ENCODE peak calls at places on chromosomes 3 and 15, in ten cellular contexts. V is AG04450, H is ovary, M is MM.1S, R is lower lobe of right lung, J is AG09309, I is heart right ventricle, O is sigmoid colon, F is stomach, N is cardiac muscle cell. L is an unnamed sample.

GRCh38 chr3:186024210-186024609 is 84.7 kb downstream of the ETV5 start:
- DNase-seq in V (no peak), H (peak), M (no peak), R (no peak), J (no peak), I (peak), O (peak), F (no peak), N (peak), L (no peak)

GRCh38 chr3:126851934-126852333 is 131.0 kb upstream of the PLXNA1 start:
- DNase-seq in V (no peak), H (no peak), M (no peak), R (no peak), J (no peak), I (no peak), O (peak), F (no peak), N (no peak), L (peak)

GRCh38 chr3:128277378-128278049 is 124.2 kb downstream of the EEFSEC start:
- DNase-seq in V (no peak), H (no peak), M (no peak), R (no peak), J (no peak), I (no peak), O (peak), F (no peak), N (no peak), L (no peak)

GRCh38 chr3:186965141-186965879 is 35.0 kb downstream of the ST6GAL1 start:
- DNase-seq in V (no peak), H (no peak), M (no peak), R (no peak), J (no peak), I (no peak), O (no peak), F (no peak), N (peak), L (no peak)

GRCh38 chr3:38354588-38355344 is 8.2 kb downstream of the XYLB start:
- DNase-seq in V (no peak), H (no peak), M (no peak), R (no peak), J (no peak), I (no peak), O (no peak), F (peak), N (peak), L (peak)

GRCh38 chr3:194245975-194246561 is 105.1 kb downstream of the CPN2 start:
- DNase-seq in V (no peak), H (no peak), M (no peak), R (no peak), J (no peak), I (no peak), O (peak), F (peak), N (peak), L (no peak)

GRCh38 chr3:62109534-62109933 is 263.8 kb downstream of the FEZF2 start:
- DNase-seq in V (peak), H (no peak), M (no peak), R (no peak), J (peak), I (no peak), O (no peak), F (no peak), N (peak), L (no peak)

GRCh38 chr15:48427960-48428547 is 96.8 kb downstream of the DUT start:
- DNase-seq in V (peak), H (no peak), M (no peak), R (no peak), J (peak), I (no peak), O (no peak), F (no peak), N (peak), L (no peak)

GRCh38 chr3:159059395-159059794 is 257.5 kb downstream of the MFSD1 start:
- DNase-seq in V (no peak), H (no peak), M (no peak), R (no peak), J (no peak), I (no peak), O (no peak), F (no peak), N (no peak), L (no peak)

GRCh38 chr15:25742421-25743159 is 120.5 kb downstream of the ATP10A start:
- DNase-seq in V (no peak), H (no peak), M (no peak), R (no peak), J (no peak), I (no peak), O (peak), F (no peak), N (no peak), L (no peak)

GRCh38 chr15:80609512-80609946 is 85.6 kb upstream of the ABHD17C start:
- DNase-seq in V (no peak), H (no peak), M (no peak), R (no peak), J (no peak), I (no peak), O (no peak), F (no peak), N (peak), L (no peak)

GRCh38 chr3:17632401-17633100 is 109.9 kb downstream of the TBC1D5 start:
- DNase-seq in V (peak), H (no peak), M (peak), R (no peak), J (no peak), I (no peak), O (no peak), F (no peak), N (peak), L (no peak)

GRCh38 chr3:87333393-87333892 is 57.1 kb upstream of the POU1F1 start:
- DNase-seq in V (peak), H (no peak), M (no peak), R (no peak), J (peak), I (no peak), O (no peak), F (no peak), N (peak), L (no peak)

GRCh38 chr3:38690185-38690584 is 40.7 kb upstream of the SCN5A start:
- DNase-seq in V (no peak), H (no peak), M (no peak), R (no peak), J (no peak), I (no peak), O (no peak), F (no peak), N (no peak), L (no peak)

GRCh38 chr3:146496726-146497125 is 27.4 kb upstream of the PLSCR2 start:
- DNase-seq in V (no peak), H (no peak), M (no peak), R (no peak), J (no peak), I (no peak), O (no peak), F (no peak), N (no peak), L (no peak)

GRCh38 chr3:39811561-39811960 is 2.2 kb downstream of the MYRIP start:
- DNase-seq in V (no peak), H (no peak), M (no peak), R (no peak), J (no peak), I (no peak), O (no peak), F (no peak), N (no peak), L (no peak)

GRCh38 chr15:93042691-93043378 is 46.2 kb downstream of the RGMA start:
- DNase-seq in V (no peak), H (peak), M (no peak), R (peak), J (no peak), I (no peak), O (peak), F (no peak), N (no peak), L (no peak)

GRCh38 chr15:28994142-28994829 is 108.5 kb downstream of the APBA2 start:
- DNase-seq in V (no peak), H (no peak), M (no peak), R (no peak), J (no peak), I (no peak), O (no peak), F (no peak), N (no peak), L (no peak)

GRCh38 chr15:27449041-27449440 is 478.1 kb downstream of the GABRG3 start:
- DNase-seq in V (no peak), H (no peak), M (no peak), R (no peak), J (no peak), I (no peak), O (no peak), F (no peak), N (peak), L (no peak)

GRCh38 chr3:58333206-58334012 is 717 bp downstream of the PXK start:
- DNase-seq in V (no peak), H (peak), M (peak), R (peak), J (no peak), I (peak), O (peak), F (peak), N (peak), L (no peak)

GRCh38 chr15:80699981-80700380 is 4.9 kb downstream of the ABHD17C start:
- DNase-seq in V (no peak), H (no peak), M (no peak), R (no peak), J (no peak), I (no peak), O (no peak), F (no peak), N (no peak), L (no peak)

GRCh38 chr3:182999767-183000166 is 19.4 kb upstream of the DCUN1D1 start:
- DNase-seq in V (no peak), H (no peak), M (no peak), R (no peak), J (no peak), I (no peak), O (no peak), F (no peak), N (no peak), L (no peak)

GRCh38 chr3:177332955-177333354 is 135.7 kb upstream of the TBL1XR1 start:
- DNase-seq in V (no peak), H (no peak), M (no peak), R (no peak), J (no peak), I (no peak), O (no peak), F (no peak), N (no peak), L (no peak)

GRCh38 chr3:141275973-141276372 is 44.3 kb downstream of the PXYLP1 start:
- DNase-seq in V (peak), H (no peak), M (no peak), R (no peak), J (no peak), I (no peak), O (no peak), F (no peak), N (peak), L (no peak)

GRCh38 chr3:189304465-189305341 is 132.9 kb downstream of the TPRG1 start:
- DNase-seq in V (no peak), H (no peak), M (no peak), R (peak), J (no peak), I (no peak), O (no peak), F (peak), N (peak), L (no peak)

GRCh38 chr3:30628931-30629590 is 22.7 kb downstream of the TGFBR2 start:
- DNase-seq in V (no peak), H (no peak), M (no peak), R (no peak), J (no peak), I (peak), O (no peak), F (no peak), N (peak), L (no peak)

GRCh38 chr3:38738630-38739395 is 77.2 kb downstream of the SCN10A start:
- DNase-seq in V (no peak), H (no peak), M (peak), R (no peak), J (no peak), I (peak), O (no peak), F (no peak), N (peak), L (no peak)

GRCh38 chr3:50202353-50203112 is 2.5 kb upstream of the SLC38A3 start:
- DNase-seq in V (no peak), H (no peak), M (no peak), R (no peak), J (no peak), I (no peak), O (no peak), F (no peak), N (no peak), L (no peak)

GRCh38 chr3:143849854-143850549 is 1.7 kb upstream of the SLC9A9 start:
- DNase-seq in V (peak), H (no peak), M (peak), R (no peak), J (peak), I (no peak), O (no peak), F (no peak), N (peak), L (no peak)

GRCh38 chr3:72144773-72145505 is 360.0 kb upstream of the PROK2 start:
- DNase-seq in V (no peak), H (no peak), M (no peak), R (no peak), J (no peak), I (peak), O (no peak), F (no peak), N (no peak), L (no peak)

GRCh38 chr3:133574260-133574881 is 885 bp downstream of the CDV3 start:
- DNase-seq in V (no peak), H (peak), M (peak), R (peak), J (no peak), I (peak), O (peak), F (peak), N (peak), L (peak)

GRCh38 chr3:56042326-56042951 is 425.8 kb downstream of the ERC2 start:
- DNase-seq in V (peak), H (no peak), M (peak), R (no peak), J (peak), I (no peak), O (no peak), F (no peak), N (peak), L (no peak)

GRCh38 chr15:42502472-42502871 is 7.0 kb downstream of the SNAP23 start:
- DNase-seq in V (no peak), H (no peak), M (no peak), R (no peak), J (no peak), I (no peak), O (no peak), F (no peak), N (peak), L (no peak)

GRCh38 chr15:70559223-70559823 is 204.0 kb downstream of the UACA start:
- DNase-seq in V (no peak), H (no peak), M (no peak), R (no peak), J (no peak), I (peak), O (no peak), F (peak), N (peak), L (no peak)

GRCh38 chr3:115092220-115092791 is 54.8 kb downstream of the ZBTB20 start:
- DNase-seq in V (peak), H (peak), M (peak), R (peak), J (peak), I (peak), O (peak), F (peak), N (peak), L (peak)

GRCh38 chr3:154334973-154335420 is 10.7 kb upstream of the DHX36 start:
- DNase-seq in V (peak), H (no peak), M (peak), R (no peak), J (peak), I (no peak), O (no peak), F (no peak), N (peak), L (no peak)

GRCh38 chr3:157493627-157494550 is 9.3 kb downstream of the VEPH1 start:
- DNase-seq in V (no peak), H (no peak), M (peak), R (no peak), J (peak), I (no peak), O (no peak), F (no peak), N (peak), L (no peak)

GRCh38 chr15:62920569-62921502 is 121.7 kb upstream of the TPM1 start:
- DNase-seq in V (no peak), H (no peak), M (no peak), R (no peak), J (peak), I (peak), O (no peak), F (no peak), N (peak), L (no peak)

GRCh38 chr3:183306798-183307671 is 54.0 kb downstream of the B3GNT5 start:
- DNase-seq in V (no peak), H (no peak), M (peak), R (peak), J (no peak), I (peak), O (peak), F (peak), N (peak), L (peak)

GRCh38 chr15:82570721-82571519 is 30.7 kb upstream of the RPS17 start:
- DNase-seq in V (no peak), H (peak), M (no peak), R (no peak), J (no peak), I (no peak), O (peak), F (no peak), N (peak), L (no peak)

GRCh38 chr15:82569834-82570233 is 29.6 kb upstream of the RPS17 start:
- DNase-seq in V (no peak), H (no peak), M (no peak), R (no peak), J (no peak), I (no peak), O (no peak), F (no peak), N (no peak), L (no peak)

GRCh38 chr15:82572986-82573385 is 32.7 kb upstream of the RPS17 start:
- DNase-seq in V (no peak), H (no peak), M (no peak), R (no peak), J (no peak), I (no peak), O (no peak), F (no peak), N (no peak), L (no peak)

GRCh38 chr15:82571722-82572222 is 31.5 kb upstream of the RPS17 start:
- DNase-seq in V (peak), H (peak), M (no peak), R (peak), J (peak), I (peak), O (peak), F (peak), N (peak), L (peak)

GRCh38 chr15:82572311-82572710 is 32.1 kb upstream of the RPS17 start:
- DNase-seq in V (no peak), H (peak), M (no peak), R (no peak), J (no peak), I (no peak), O (no peak), F (no peak), N (peak), L (no peak)
- H3K4me3 ChIP-seq in V (peak), H (no peak), M (no peak), R (peak), J (no peak), I (peak), O (peak), F (no peak), N (no peak), L (peak)

GRCh38 chr15:76011611-76012010 is 613 bp downstream of the NRG4 start:
- DNase-seq in V (no peak), H (no peak), M (no peak), R (no peak), J (no peak), I (no peak), O (no peak), F (no peak), N (peak), L (no peak)
- H3K4me3 ChIP-seq in V (no peak), H (no peak), M (no peak), R (no peak), J (no peak), I (no peak), O (no peak), F (peak), N (no peak), L (no peak)

DNA sequence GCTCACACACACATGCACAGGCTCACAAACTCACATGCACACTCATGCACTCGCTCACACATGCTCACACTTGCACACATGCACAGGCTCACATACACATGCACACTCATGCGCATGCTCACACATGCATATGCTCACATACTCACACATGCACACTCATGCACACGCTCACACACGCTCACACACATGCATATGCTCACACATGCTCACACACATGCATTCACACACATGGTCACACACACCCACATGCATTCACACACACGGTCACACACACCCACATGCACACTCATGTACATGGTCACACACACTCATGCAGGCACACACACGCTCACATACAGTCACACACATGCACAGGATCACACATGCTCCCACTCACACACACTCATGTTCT is 132.8 kb upstream of the SMAD3 start:
- DNase-seq in V (no peak), H (no peak), M (no peak), R (no peak), J (no peak), I (no peak), O (peak), F (no peak), N (no peak), L (peak)
- H3K4me3 ChIP-seq in V (no peak), H (no peak), M (no peak), R (no peak), J (no peak), I (no peak), O (no peak), F (no peak), N (no peak), L (no peak)

GRCh38 chr3:82807781-82808180 is 1046.3 kb upstream of the GBE1 start:
- DNase-seq in V (no peak), H (no peak), M (no peak), R (peak), J (no peak), I (no peak), O (no peak), F (no peak), N (no peak), L (no peak)
- H3K4me3 ChIP-seq in V (no peak), H (no peak), M (no peak), R (no peak), J (no peak), I (no peak), O (no peak), F (no peak), N (no peak), L (no peak)

DNA sequence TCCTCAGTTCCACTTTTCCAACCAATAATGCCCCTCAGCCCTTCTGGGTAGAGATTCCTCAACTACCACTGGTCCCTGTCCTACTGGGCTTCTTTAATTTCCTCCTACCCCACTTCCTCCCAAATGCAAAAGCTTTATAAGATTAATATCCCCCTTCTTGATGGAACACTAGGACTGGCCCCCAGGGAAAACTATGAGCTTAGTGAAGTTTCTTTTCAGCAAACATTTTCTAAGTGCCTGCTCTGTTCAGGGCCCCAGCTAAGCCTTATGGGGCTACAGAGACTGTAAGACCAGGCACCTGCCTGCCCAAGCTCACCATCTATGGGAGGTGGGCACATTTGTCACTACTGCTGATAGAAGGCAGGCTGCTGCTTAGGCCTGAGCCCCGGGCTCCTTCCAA is 79.4 kb downstream of the RPLP1 start:
- DNase-seq in V (no peak), H (no peak), M (no peak), R (no peak), J (no peak), I (no peak), O (no peak), F (no peak), N (no peak), L (no peak)
- H3K4me3 ChIP-seq in V (no peak), H (no peak), M (no peak), R (no peak), J (no peak), I (no peak), O (no peak), F (no peak), N (no peak), L (no peak)

L was measured in suprapubic skin.